ENCODE peak calls at places on chromosomes 1 and 21, in four cellular contexts. P is K562, N is IMR-90, X is A549. K is an unnamed sample.

GRCh38 chr1:7948950-7949349 is 8.3 kb upstream of the TNFRSF9 start:
- DNase-seq in P (no peak), N (peak; percentile 87), X (no peak), K (no peak)

GRCh38 chr21:42047821-42048613 is 23.1 kb upstream of the UMODL1 start:
- DNase-seq in X (no peak), N (peak; percentile 99), P (no peak), K (no peak)

GRCh38 chr1:228238007-228238406 is 30.2 kb downstream of the OBSCN start:
- DNase-seq in N (no peak), X (no peak), P (no peak), K (no peak)

GRCh38 chr1:184606786-184607185 is 147.9 kb downstream of the EDEM3 start:
- DNase-seq in N (no peak), P (no peak), X (no peak), K (no peak)

GRCh38 chr1:42432714-42433113 is 23.1 kb downstream of the ZMYND12 start:
- DNase-seq in X (no peak), P (no peak), N (no peak), K (no peak)

GRCh38 chr21:34037446-34037845 is 35.9 kb upstream of the MRPS6 start:
- DNase-seq in P (peak; percentile 41), N (peak; percentile 75), X (no peak), K (no peak)

GRCh38 chr1:47226121-47226977 is 5.7 kb downstream of the TAL1 start:
- DNase-seq in N (no peak), X (no peak), P (no peak), K (no peak)

GRCh38 chr1:201053155-201053860 is 29.8 kb upstream of the KIF21B start:
- DNase-seq in X (no peak), N (no peak), P (no peak), K (no peak)

GRCh38 chr1:176656257-176656995 is 193.5 kb downstream of the PAPPA2 start:
- DNase-seq in N (peak; percentile 67), X (no peak), P (no peak), K (no peak)

GRCh38 chr1:58627221-58627620 is 50.2 kb upstream of the TACSTD2 start:
- DNase-seq in P (no peak), X (no peak), N (peak; percentile 19), K (no peak)

GRCh38 chr1:58626293-58626692 is 49.2 kb upstream of the TACSTD2 start:
- DNase-seq in X (no peak), N (no peak), P (no peak), K (no peak)

DNA sequence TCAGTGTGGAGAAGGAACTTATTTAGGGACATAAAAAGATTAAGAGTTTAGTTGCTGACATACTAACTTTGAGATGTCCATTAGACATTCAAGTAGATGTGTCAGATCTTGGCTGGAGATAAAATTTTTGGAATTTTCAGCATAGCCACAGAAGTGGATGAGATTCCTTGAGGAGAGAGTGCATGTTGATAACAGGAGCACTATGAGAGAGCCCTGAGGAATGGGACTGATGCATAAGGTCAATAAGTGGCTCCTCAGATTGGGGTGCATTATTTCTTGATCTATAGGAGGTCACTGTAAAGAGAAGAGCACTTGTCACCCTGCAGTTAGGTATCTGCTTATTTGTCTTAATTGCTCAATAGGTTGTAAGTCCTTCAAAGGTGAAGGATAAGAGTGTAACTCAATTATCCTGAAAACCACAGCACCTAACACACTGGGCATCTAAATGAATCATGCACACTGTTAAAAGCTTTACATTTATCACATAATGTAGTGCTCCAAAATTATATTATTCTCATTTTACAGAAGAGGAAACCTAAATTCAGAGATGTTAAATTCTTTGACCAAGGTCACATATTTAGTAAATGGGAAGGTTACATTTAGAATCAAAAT is 52.0 kb upstream of the TACSTD2 start:
- DNase-seq in P (no peak), N (peak; percentile 59), X (no peak), K (no peak)
- TF ChIP-seq MAZ in P (no peak), N (no peak), X (no peak), K (no peak)

GRCh38 chr21:17612023-17612564 is 607 bp downstream of the BTG3 start:
- DNase-seq in N (peak; percentile 59), P (no peak), X (peak; percentile 29), K (no peak)

GRCh38 chr21:17610862-17611261 is 1.8 kb downstream of the BTG3 start:
- DNase-seq in X (peak; percentile 1), P (peak; percentile 40), N (peak; percentile 11), K (peak; percentile 13)

GRCh38 chr21:17611414-17612022 is 1.2 kb downstream of the BTG3 start:
- DNase-seq in P (peak; percentile 93), X (peak; percentile 79), N (peak; percentile 94), K (peak; percentile 55)

GRCh38 chr21:17612565-17613241 is at the start of gene BTG3:
- DNase-seq in X (peak; percentile 67), N (peak; percentile 76), P (peak; percentile 90), K (peak; percentile 47)

DNA sequence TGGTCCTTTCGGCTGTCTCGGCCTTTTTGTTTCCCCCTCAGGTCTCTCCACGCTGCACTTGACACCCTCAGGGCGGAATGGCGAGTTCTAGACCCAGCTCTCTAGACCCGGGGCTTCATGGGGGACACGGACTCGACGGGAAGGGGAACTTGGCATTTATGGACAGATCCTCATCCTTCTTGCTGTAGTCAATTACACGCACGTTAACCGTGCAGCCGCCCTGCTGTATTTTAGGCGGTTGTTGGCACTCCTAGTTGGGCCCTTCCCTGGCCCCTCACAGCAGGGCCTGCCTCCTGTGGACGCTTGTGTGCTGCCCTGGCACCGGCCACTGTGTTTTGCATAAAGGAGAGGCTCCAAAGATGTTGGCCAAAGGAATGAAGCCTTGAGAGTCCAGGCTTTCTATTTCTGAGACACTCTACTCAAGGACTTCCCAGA is 558 bp upstream of the BTG3 start:
- DNase-seq in P (no peak), X (peak; percentile 11), N (no peak), K (no peak)
- TF ChIP-seq MAZ in P (no peak), X (no peak), N (no peak), K (no peak)

GRCh38 chr1:58585166-58585565 is 8.1 kb upstream of the TACSTD2 start:
- DNase-seq in P (no peak), N (no peak), X (no peak), K (no peak)
- TF ChIP-seq MAZ in P (no peak), N (no peak), X (no peak), K (no peak)

DNA sequence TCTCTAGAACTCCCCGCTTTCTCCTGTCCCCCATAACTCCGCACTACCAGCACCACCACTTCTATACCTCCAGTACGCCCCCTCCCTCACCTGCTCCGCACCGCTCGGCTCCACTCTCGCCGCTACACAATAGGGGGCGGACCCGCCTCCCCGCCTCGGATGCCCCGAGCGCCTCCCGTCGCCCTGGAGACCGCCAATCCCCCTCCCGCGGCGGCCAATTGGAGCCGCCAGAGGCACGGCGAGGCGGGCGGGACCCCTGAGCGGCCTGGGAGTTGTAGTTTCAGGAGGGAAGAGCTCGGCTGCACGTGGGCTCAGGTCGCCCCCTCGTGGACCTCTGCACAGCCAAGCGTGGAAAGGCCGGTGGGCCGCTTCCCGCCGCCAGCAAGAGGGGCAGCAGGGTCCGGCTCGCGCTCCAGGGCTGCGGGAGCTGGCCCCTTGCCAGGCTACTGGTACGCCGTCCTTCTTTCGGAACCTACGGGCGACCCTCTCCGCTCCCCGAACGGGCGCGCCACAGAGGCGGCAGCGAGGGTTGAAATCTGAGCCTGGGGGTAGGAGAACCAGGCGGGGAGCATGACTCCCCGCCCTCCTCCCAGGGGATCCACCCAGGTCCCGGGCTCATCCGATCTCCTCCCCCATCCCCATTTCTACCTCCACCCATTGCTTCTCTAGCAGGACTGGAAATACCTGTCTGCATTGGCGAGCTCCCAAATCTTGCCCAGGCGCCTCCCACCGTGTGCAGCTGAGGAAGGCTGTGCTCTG is at the start of gene IGSF9:
- DNase-seq in X (peak; percentile 71), N (peak; percentile 49), P (peak; percentile 89), K (peak; percentile 59)
- TF ChIP-seq MAZ in X (no peak), N (peak; percentile 37), P (peak; percentile 67), K (no peak)

DNA sequence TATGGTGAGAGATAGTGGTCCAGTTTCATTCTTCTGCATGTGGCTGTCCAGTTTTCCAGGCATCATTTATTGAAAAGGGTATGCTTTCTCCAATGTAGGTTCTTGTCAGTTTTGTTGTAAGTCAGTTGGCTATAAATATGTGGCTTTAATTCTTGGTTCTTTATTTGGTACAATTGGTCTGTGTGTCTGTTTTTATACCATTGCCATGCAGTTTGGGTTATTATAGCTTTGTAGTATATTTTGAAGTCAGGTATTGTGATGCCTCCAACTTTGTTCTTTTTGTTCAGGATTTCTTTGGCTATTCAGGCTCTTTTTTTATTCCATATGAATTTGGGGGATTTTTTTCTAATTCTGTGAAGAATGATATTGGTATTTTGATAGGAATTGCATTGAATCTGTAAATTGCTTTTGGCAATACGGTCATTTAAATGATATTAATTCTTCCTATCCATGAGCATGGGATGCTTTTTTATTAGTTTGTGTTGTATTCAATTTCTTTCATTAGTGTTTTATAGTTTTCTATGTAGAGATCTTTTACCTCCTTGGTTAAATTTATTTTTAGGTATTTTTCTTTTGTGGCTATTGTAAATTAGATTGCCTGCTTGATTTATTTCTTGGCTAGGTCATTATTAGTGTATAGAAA is 3.3 kb downstream of the DNAH14 start:
- DNase-seq in P (no peak), N (no peak), X (no peak), K (no peak)
- TF ChIP-seq MAZ in P (no peak), N (no peak), X (no peak), K (no peak)

DNA sequence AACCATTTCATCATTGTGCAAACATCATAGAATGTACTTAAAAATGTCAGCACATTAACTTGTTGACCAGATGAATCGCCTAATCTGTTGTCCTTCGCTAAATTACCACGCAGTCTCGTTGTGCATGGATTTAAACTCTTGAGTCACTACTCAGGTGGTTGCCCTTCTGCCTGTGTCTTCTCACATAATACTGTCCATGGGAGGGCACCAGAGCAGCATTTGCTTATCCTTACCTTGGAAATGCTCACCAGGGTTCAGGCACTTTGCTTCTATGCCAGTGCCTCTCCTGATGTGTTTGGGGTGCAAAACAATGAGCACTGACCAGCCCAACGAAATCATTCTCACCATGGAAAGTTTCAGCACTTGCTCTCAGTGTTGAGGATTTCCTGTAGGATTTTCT is 559.9 kb downstream of the RWDD3 start:
- DNase-seq in N (no peak), P (no peak), X (peak; percentile 2), K (peak; percentile 5)
- TF ChIP-seq MAZ in N (no peak), P (no peak), X (no peak), K (no peak)

GRCh38 chr21:31340942-31341487 is 3.0 kb downstream of the TIAM1 start:
- DNase-seq in P (no peak), N (no peak), X (no peak), K (no peak)

GRCh38 chr21:31343030-31343510 is 991 bp downstream of the TIAM1 start:
- DNase-seq in P (no peak), X (no peak), N (no peak), K (no peak)

GRCh38 chr21:31342328-31342727 is 1.7 kb downstream of the TIAM1 start:
- DNase-seq in N (no peak), X (no peak), P (no peak), K (no peak)

GRCh38 chr21:31346256-31346821 is 2.3 kb upstream of the TIAM1 start:
- DNase-seq in N (no peak), P (no peak), X (no peak), K (no peak)

GRCh38 chr21:31343680-31344480 is at the start of gene TIAM1:
- DNase-seq in X (peak; percentile 4), N (peak; percentile 66), P (no peak), K (no peak)
- TF ChIP-seq MAZ in X (no peak), N (no peak), P (no peak), K (no peak)

GRCh38 chr1:225958041-225958440 is 17.0 kb upstream of the LEFTY2 start:
- DNase-seq in N (no peak), X (no peak), P (no peak), K (no peak)
- TF ChIP-seq MAZ in N (no peak), X (no peak), P (no peak), K (no peak)

K was measured in HepG2.